ENCODE peak calls at places on chromosomes 6 and 20, in eight cellular contexts. K is mucosa of descending colon, Z is HCT116, R is Panc1, J is iPS-NIHi11, Y is mammary epithelial cell, C is NCI-H1417, L is IMR-90. Q is an unnamed sample.

GRCh38 chr20:32524871-32525501 is 60.1 kb downstream of the NOL4L start:
- DNase-seq in C (no peak), K (peak), L (no peak), Y (no peak), R (no peak), J (no peak), Z (no peak), Q (no peak)

GRCh38 chr20:62589150-62589498 is 53.2 kb upstream of the SLCO4A1 start:
- DNase-seq in C (no peak), L (no peak), R (no peak), Y (no peak), Z (no peak), J (no peak), K (no peak), Q (no peak)

GRCh38 chr6:8006208-8006607 is 58.0 kb downstream of the BLOC1S5 start:
- DNase-seq in Z (peak), K (no peak), C (peak), Y (peak), J (no peak), R (no peak), L (peak), Q (peak)

GRCh38 chr6:147180926-147181325 is 23.3 kb upstream of the STXBP5 start:
- DNase-seq in Z (no peak), L (no peak), J (no peak), K (no peak), C (no peak), R (no peak), Y (no peak), Q (no peak)

GRCh38 chr6:111589366-111589765 is 16.3 kb downstream of the TRAF3IP2 start:
- DNase-seq in C (no peak), L (peak), J (no peak), Z (peak), R (peak), Y (peak), K (no peak), Q (peak)

GRCh38 chr6:97925504-97925903 is 642.5 kb upstream of the MMS22L start:
- DNase-seq in Y (no peak), L (no peak), K (no peak), J (no peak), Z (no peak), R (no peak), C (no peak), Q (no peak)

GRCh38 chr6:28807682-28808280 is 116.0 kb downstream of the TRIM27 start:
- DNase-seq in Y (peak), R (no peak), C (peak), Z (peak), K (no peak), L (peak), J (peak), Q (peak)

GRCh38 chr6:152356659-152357058 is 280.5 kb downstream of the SYNE1 start:
- DNase-seq in Y (peak), J (peak), K (no peak), C (no peak), L (peak), Z (peak), R (peak), Q (peak)

GRCh38 chr20:23167436-23167835 is 81.3 kb upstream of the CD93 start:
- DNase-seq in J (no peak), L (peak), C (no peak), Y (no peak), R (no peak), Z (no peak), K (no peak), Q (no peak)

GRCh38 chr20:10716855-10717254 is 43.1 kb upstream of the JAG1 start:
- DNase-seq in K (no peak), R (no peak), L (peak), Y (no peak), J (no peak), Z (no peak), C (no peak), Q (peak)

GRCh38 chr6:6556738-6557503 is 31.6 kb upstream of the LY86 start:
- DNase-seq in J (peak), K (peak), Z (peak), Y (no peak), C (peak), R (no peak), L (peak), Q (no peak)

GRCh38 chr6:118815495-118815894 is 78.5 kb upstream of the ASF1A start:
- DNase-seq in R (no peak), Z (no peak), Y (no peak), K (no peak), J (no peak), C (no peak), L (no peak), Q (no peak)

GRCh38 chr6:70574643-70575042 is 7.9 kb downstream of the SDHAF4 start:
- DNase-seq in J (no peak), K (no peak), Y (no peak), Z (no peak), L (no peak), C (no peak), R (no peak), Q (no peak)

GRCh38 chr20:52244702-52245101 is 53.1 kb upstream of the ZFP64 start:
- DNase-seq in K (no peak), R (no peak), Z (no peak), C (no peak), J (no peak), L (no peak), Y (no peak), Q (no peak)

GRCh38 chr6:37433657-37434271 is 743 bp downstream of the CMTR1 start:
- DNase-seq in C (peak), K (no peak), Y (peak), J (no peak), R (no peak), Z (no peak), L (peak), Q (peak)

GRCh38 chr6:131427441-131428051 is 145.5 kb upstream of the ARG1 start:
- DNase-seq in R (no peak), J (no peak), K (no peak), Z (no peak), L (no peak), Y (no peak), C (no peak), Q (no peak)

GRCh38 chr20:64146301-64146935 is 17.8 kb upstream of the MYT1 start:
- DNase-seq in Z (no peak), L (no peak), Y (no peak), C (peak), J (peak), K (no peak), R (no peak), Q (no peak)

GRCh38 chr6:139230421-139230840 is 61.4 kb downstream of the TXLNB start:
- DNase-seq in K (no peak), Y (no peak), J (no peak), R (no peak), C (peak), L (peak), Z (no peak), Q (peak)

GRCh38 chr6:13470240-13471140 is 16.9 kb downstream of the GFOD1 start:
- DNase-seq in L (no peak), K (no peak), R (no peak), Y (no peak), J (no peak), C (no peak), Z (no peak), Q (no peak)

GRCh38 chr6:20340459-20340858 is 61.2 kb upstream of the E2F3 start:
- DNase-seq in K (no peak), J (no peak), Z (no peak), Y (no peak), C (no peak), R (no peak), L (no peak), Q (no peak)

GRCh38 chr6:127464881-127465459 is 5.8 kb upstream of the KIAA0408 start:
- DNase-seq in J (peak), R (peak), L (peak), Z (peak), K (peak), Y (peak), C (peak), Q (peak)

GRCh38 chr20:63692436-63693078 is 3.9 kb upstream of the TNFRSF6B start:
- DNase-seq in L (no peak), C (no peak), R (no peak), K (peak), Y (no peak), Z (no peak), J (no peak), Q (no peak)

GRCh38 chr6:34315780-34316179 is 67.0 kb upstream of the SMIM29 start:
- DNase-seq in K (no peak), Z (no peak), Y (no peak), C (no peak), L (no peak), R (no peak), J (no peak), Q (no peak)

GRCh38 chr20:58944610-58945009 is 36.4 kb upstream of the NELFCD start:
- DNase-seq in C (no peak), J (no peak), L (no peak), Y (no peak), K (no peak), Z (no peak), R (no peak), Q (no peak)

GRCh38 chr6:165663736-165664552 is 903 bp upstream of the PDE10A start:
- DNase-seq in K (no peak), R (no peak), J (peak), Y (peak), L (no peak), C (no peak), Z (no peak), Q (peak)

GRCh38 chr6:163414117-163414366 is 476 bp upstream of the QKI start:
- DNase-seq in Y (no peak), R (no peak), Z (no peak), L (no peak), K (no peak), C (no peak), J (no peak), Q (no peak)

GRCh38 chr6:157535354-157536217 is 154.6 kb downstream of the ZDHHC14 start:
- DNase-seq in C (no peak), R (peak), K (no peak), Z (peak), Y (peak), L (peak), J (no peak), Q (peak)

GRCh38 chr6:55758156-55758942 is 117.0 kb downstream of the BMP5 start:
- DNase-seq in L (peak), J (no peak), Y (peak), R (peak), C (no peak), K (no peak), Z (no peak), Q (peak)

GRCh38 chr6:168288781-168289570 is 30.6 kb downstream of the DACT2 start:
- DNase-seq in R (no peak), Z (no peak), C (no peak), Y (no peak), K (no peak), L (no peak), J (no peak), Q (no peak)

GRCh38 chr6:165585060-165585459 is 78.0 kb downstream of the PDE10A start:
- DNase-seq in C (no peak), R (no peak), Z (no peak), J (no peak), K (no peak), Y (no peak), L (peak), Q (peak)

GRCh38 chr20:62426678-62427077 is 661 bp downstream of the RBBP8NL start:
- DNase-seq in J (peak), R (no peak), Y (no peak), Z (no peak), K (peak), C (peak), L (no peak), Q (no peak)

GRCh38 chr20:31718952-31719643 is 3.6 kb downstream of the BCL2L1 start:
- DNase-seq in Z (no peak), J (no peak), Y (peak), C (peak), K (no peak), R (no peak), L (no peak), Q (no peak)

Q was measured in fibroblast of lung.